ENCODE peak calls at places on chromosomes 6 and 20, in ten cellular contexts. X is mammary epithelial cell, D is A549, R is heart right ventricle, L is mesothelial cell of epicardium, H is astrocyte, A is tibial artery, M is AG09319, B is transverse colon, Y is progenitor cell of endocrine pancreas. W is an unnamed sample.

GRCh38 chr6:92008757-92009502 is 1410.4 kb downstream of the EPHA7 start:
- DNase-seq in X (no peak), D (no peak), R (no peak), L (no peak), H (no peak), A (no peak), M (no peak), B (no peak), Y (no peak), W (no peak)

GRCh38 chr6:55953384-55953783 is 78.0 kb upstream of the BMP5 start:
- DNase-seq in X (peak; percentile 36), D (peak; percentile 51), R (no peak), L (no peak), H (peak; percentile 25), A (no peak), M (peak; percentile 41), B (no peak), Y (no peak), W (no peak)

GRCh38 chr6:130602151-130602770 is 224.9 kb upstream of the SMLR1 start:
- DNase-seq in X (peak; percentile 98), D (peak; percentile 30), R (no peak), L (no peak), H (peak; percentile 99), A (no peak), M (peak; percentile 73), B (no peak), Y (no peak), W (no peak)

GRCh38 chr20:1087311-1087710 is 31.1 kb upstream of the PSMF1 start:
- DNase-seq in X (peak; percentile 50), D (no peak), R (no peak), L (no peak), H (no peak), A (no peak), M (no peak), B (no peak), Y (no peak), W (no peak)

GRCh38 chr20:38581013-38581412 is at the start of gene ADIG:
- DNase-seq in X (peak; percentile 53), D (no peak), R (peak; percentile 62), L (no peak), H (no peak), A (no peak), M (no peak), B (no peak), Y (no peak), W (no peak)

GRCh38 chr20:57450419-57450818 is 59.2 kb downstream of the RBM38 start:
- DNase-seq in X (no peak), D (no peak), R (peak; percentile 42), L (no peak), H (no peak), A (peak; percentile 50), M (no peak), B (peak; percentile 52), Y (no peak), W (no peak)

GRCh38 chr6:37221585-37222124 is 35.9 kb upstream of the TBC1D22B start:
- DNase-seq in X (no peak), D (no peak), R (no peak), L (no peak), H (no peak), A (no peak), M (no peak), B (no peak), Y (no peak), W (no peak)

GRCh38 chr20:56181593-56181992 is 66.9 kb upstream of the MC3R start:
- DNase-seq in X (no peak), D (no peak), R (no peak), L (no peak), H (no peak), A (no peak), M (no peak), B (peak; percentile 10), Y (no peak), W (no peak)

GRCh38 chr6:79712616-79713015 is 81.5 kb downstream of the SH3BGRL2 start:
- DNase-seq in X (no peak), D (no peak), R (no peak), L (no peak), H (no peak), A (no peak), M (no peak), B (no peak), Y (no peak), W (no peak)

GRCh38 chr6:79710127-79710526 is 79.0 kb downstream of the SH3BGRL2 start:
- DNase-seq in X (no peak), D (no peak), R (no peak), L (no peak), H (no peak), A (no peak), M (no peak), B (peak; percentile 10), Y (no peak), W (no peak)

GRCh38 chr6:79711167-79711566 is 80.0 kb downstream of the SH3BGRL2 start:
- DNase-seq in X (no peak), D (no peak), R (no peak), L (no peak), H (no peak), A (no peak), M (no peak), B (no peak), Y (no peak), W (no peak)

GRCh38 chr6:79712144-79712543 is 81.0 kb downstream of the SH3BGRL2 start:
- DNase-seq in X (no peak), D (no peak), R (no peak), L (no peak), H (no peak), A (no peak), M (no peak), B (no peak), Y (no peak), W (no peak)

DNA sequence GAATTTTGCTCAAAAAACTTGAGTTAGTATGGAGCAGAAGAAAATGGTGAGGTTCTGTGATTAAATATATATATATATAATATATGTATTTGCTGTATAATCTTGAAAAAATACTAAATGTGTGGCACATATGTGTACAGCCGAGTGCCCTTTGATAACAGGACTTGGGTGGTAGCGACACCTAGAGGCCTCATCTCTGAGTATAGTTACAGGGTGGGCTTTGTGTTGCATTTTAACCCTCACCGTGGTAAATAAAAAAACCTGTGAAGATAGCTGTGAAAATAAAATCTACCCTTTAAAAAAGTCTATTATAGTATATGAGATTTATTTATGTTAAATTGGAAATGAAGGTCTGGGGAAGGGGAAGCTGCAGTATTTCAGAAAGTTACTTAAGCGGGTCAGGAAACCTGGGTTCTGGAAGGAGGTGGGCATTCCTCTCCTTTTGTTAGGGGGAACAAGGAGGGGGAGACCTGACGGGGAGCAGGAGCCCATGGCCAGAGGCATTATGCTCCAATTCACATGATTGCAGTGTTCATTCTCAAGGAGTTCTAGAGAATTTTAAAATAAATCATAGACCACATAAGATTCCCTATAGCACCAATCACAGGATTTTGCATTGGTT is 82.7 kb downstream of the SH3BGRL2 start:
- DNase-seq in X (peak; percentile 1), D (peak; percentile 46), R (no peak), L (no peak), H (no peak), A (no peak), M (no peak), B (peak; percentile 49), Y (peak; percentile 45), W (peak; percentile 26)
- TF ChIP-seq CTCF in X (peak; percentile 32), D (peak; percentile 63), R (peak; percentile 72), L (peak; percentile 46), H (peak; percentile 64), A (no peak), M (peak; percentile 65), B (peak; percentile 66), Y (peak; percentile 84), W (no peak)

GRCh38 chr6:138291849-138292181 is 73.5 kb upstream of the PBOV1 start:
- DNase-seq in X (no peak), D (no peak), R (no peak), L (no peak), H (no peak), A (no peak), M (no peak), B (no peak), Y (no peak), W (no peak)

GRCh38 chr6:138290563-138290962 is 72.3 kb upstream of the PBOV1 start:
- DNase-seq in X (no peak), D (no peak), R (no peak), L (no peak), H (no peak), A (no peak), M (no peak), B (no peak), Y (no peak), W (no peak)

GRCh38 chr6:138291036-138291848 is 73.0 kb upstream of the PBOV1 start:
- DNase-seq in X (no peak), D (no peak), R (no peak), L (no peak), H (no peak), A (no peak), M (no peak), B (no peak), Y (no peak), W (no peak)

GRCh38 chr6:138287144-138287955 is 69.1 kb upstream of the PBOV1 start:
- DNase-seq in X (peak; percentile 33), D (peak; percentile 31), R (no peak), L (no peak), H (peak; percentile 21), A (no peak), M (no peak), B (peak; percentile 67), Y (peak; percentile 37), W (no peak)

DNA sequence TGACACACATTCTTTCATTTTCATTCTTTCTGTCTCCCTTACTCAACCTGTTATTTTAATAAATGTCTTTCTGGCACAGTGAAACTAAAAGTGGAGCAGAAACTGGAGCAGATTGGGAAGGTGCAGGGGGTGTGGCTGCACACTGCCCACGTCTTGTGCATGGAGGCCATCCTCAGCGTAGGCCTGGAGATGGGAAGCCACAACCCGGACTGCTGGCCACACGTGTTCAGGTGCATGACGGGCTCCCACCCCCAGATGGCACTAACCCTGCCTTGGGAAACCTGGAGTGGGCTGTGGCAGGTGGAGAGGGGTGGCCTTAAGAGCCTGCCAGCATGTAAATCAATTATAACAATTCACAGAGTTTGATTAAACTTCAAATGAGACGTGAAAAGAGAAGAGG is 71.4 kb upstream of the PBOV1 start:
- DNase-seq in X (peak; percentile 29), D (peak; percentile 11), R (peak; percentile 24), L (no peak), H (no peak), A (no peak), M (no peak), B (no peak), Y (peak; percentile 41), W (no peak)
- TF ChIP-seq CTCF in X (peak; percentile 26), D (no peak), R (peak; percentile 38), L (no peak), H (no peak), A (no peak), M (no peak), B (no peak), Y (peak; percentile 63), W (no peak)

GRCh38 chr20:52191132-52191435 is 495 bp downstream of the ZFP64 start:
- DNase-seq in X (no peak), D (no peak), R (no peak), L (no peak), H (peak; percentile 18), A (no peak), M (no peak), B (no peak), Y (no peak), W (no peak)

GRCh38 chr20:52193133-52193532 is 1.6 kb upstream of the ZFP64 start:
- DNase-seq in X (no peak), D (no peak), R (no peak), L (no peak), H (no peak), A (no peak), M (no peak), B (no peak), Y (no peak), W (no peak)

GRCh38 chr20:52191436-52192295 is at the start of gene ZFP64:
- DNase-seq in X (peak; percentile 76), D (peak; percentile 88), R (peak; percentile 78), L (peak; percentile 52), H (peak; percentile 64), A (peak; percentile 71), M (peak; percentile 41), B (peak; percentile 79), Y (peak; percentile 50), W (no peak)

GRCh38 chr20:52193886-52194545 is 2.4 kb upstream of the ZFP64 start:
- DNase-seq in X (peak; percentile 7), D (no peak), R (no peak), L (no peak), H (no peak), A (no peak), M (no peak), B (peak; percentile 56), Y (no peak), W (no peak)

GRCh38 chr20:52192296-52193007 is 873 bp upstream of the ZFP64 start:
- DNase-seq in X (no peak), D (peak; percentile 79), R (peak; percentile 27), L (no peak), H (no peak), A (no peak), M (no peak), B (no peak), Y (no peak), W (no peak)
- TF ChIP-seq CTCF in X (no peak), D (no peak), R (no peak), L (no peak), H (peak; percentile 9), A (no peak), M (no peak), B (no peak), Y (peak; percentile 40), W (no peak)

DNA sequence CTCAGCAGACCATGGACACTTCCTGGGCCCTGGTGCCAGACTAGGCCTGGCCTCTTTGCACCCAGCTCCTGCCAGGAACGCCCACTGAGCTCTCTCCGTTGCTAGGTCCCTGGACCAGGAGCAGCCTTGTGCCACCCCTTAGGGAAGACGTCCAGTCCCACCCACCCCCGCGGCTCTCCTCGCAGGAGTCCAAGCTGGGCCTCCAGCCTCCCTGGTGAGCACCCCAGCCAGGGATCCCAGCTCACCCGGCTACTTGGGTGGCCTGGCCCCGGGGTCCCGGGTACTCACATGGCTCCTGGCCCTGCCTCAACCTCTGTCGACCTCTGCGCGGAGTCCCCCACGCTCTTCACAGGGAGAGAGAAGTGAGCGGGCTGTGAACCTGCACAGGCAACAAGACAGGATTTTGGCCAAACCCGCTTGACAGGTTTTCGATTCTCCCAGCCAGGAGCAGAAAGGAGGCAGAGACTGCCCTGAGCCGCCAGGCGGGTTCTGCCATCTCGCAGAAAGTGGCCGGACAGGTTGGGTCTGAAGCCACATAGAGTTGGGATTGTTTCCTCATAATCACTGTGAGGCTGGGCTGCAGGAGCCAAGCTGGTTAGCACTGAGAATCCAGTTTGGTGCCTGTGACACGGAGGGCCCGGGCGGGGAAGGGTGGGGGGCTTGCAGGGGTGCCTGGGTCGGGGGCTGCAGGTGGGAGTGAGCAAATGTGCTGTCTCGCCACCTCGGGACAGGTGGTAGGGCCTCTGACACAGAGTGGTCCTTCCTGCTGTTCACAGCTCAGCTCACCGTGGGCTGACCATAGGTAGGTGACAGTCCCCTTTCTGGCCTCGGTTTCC is at the start of gene RBBP8NL:
- DNase-seq in X (peak; percentile 92), D (no peak), R (no peak), L (peak; percentile 78), H (no peak), A (no peak), M (no peak), B (peak; percentile 92), Y (peak; percentile 95), W (no peak)
- TF ChIP-seq CTCF in X (peak; percentile 31), D (no peak), R (no peak), L (no peak), H (no peak), A (no peak), M (no peak), B (no peak), Y (peak; percentile 54), W (no peak)

W was measured in omental fat pad.